ENCODE peak calls at places on chromosomes 2 and 18, in eight cellular contexts. One of them, this sample, is unnamed.

GRCh38 chr2:73832905-73833304 is 4.1 kb downstream of the STAMBP start:
- DNase-seq in H54: no peak
- DNase-seq in adrenal gland: no peak
- DNase-seq in uterus: no peak
- DNase-seq in iris pigment epithelial cell: peak
- DNase-seq in retina: no peak
- DNase-seq in mucosa of gallbladder: no peak
- DNase-seq in HTR-8/SVneo: no peak
- DNase-seq in this sample: no peak

GRCh38 chr2:47205576-47206141 is 50.6 kb upstream of the STPG4 start:
- DNase-seq in adrenal gland: peak
- DNase-seq in iris pigment epithelial cell: peak
- DNase-seq in HTR-8/SVneo: no peak
- DNase-seq in H54: no peak
- DNase-seq in uterus: peak
- DNase-seq in mucosa of gallbladder: peak
- DNase-seq in retina: no peak
- DNase-seq in this sample: no peak

GRCh38 chr18:8783994-8784530 is 78.7 kb downstream of the MTCL1 start:
- DNase-seq in iris pigment epithelial cell: no peak
- DNase-seq in mucosa of gallbladder: no peak
- DNase-seq in HTR-8/SVneo: no peak
- DNase-seq in adrenal gland: no peak
- DNase-seq in uterus: no peak
- DNase-seq in retina: no peak
- DNase-seq in H54: no peak
- DNase-seq in this sample: no peak

GRCh38 chr2:241866896-241867631 is 2.5 kb upstream of the RTP5 start:
- DNase-seq in adrenal gland: no peak
- DNase-seq in iris pigment epithelial cell: no peak
- DNase-seq in retina: no peak
- DNase-seq in uterus: no peak
- DNase-seq in HTR-8/SVneo: no peak
- DNase-seq in mucosa of gallbladder: no peak
- DNase-seq in H54: no peak
- DNase-seq in this sample: no peak

GRCh38 chr2:88329815-88330603 is 122.5 kb downstream of the FOXI3 start:
- DNase-seq in iris pigment epithelial cell: peak
- DNase-seq in retina: no peak
- DNase-seq in mucosa of gallbladder: peak
- DNase-seq in adrenal gland: no peak
- DNase-seq in H54: no peak
- DNase-seq in HTR-8/SVneo: peak
- DNase-seq in uterus: no peak
- DNase-seq in this sample: no peak

GRCh38 chr18:48136544-48137353 is 206.3 kb upstream of the SMAD2 start:
- DNase-seq in uterus: no peak
- DNase-seq in mucosa of gallbladder: peak
- DNase-seq in retina: peak
- DNase-seq in HTR-8/SVneo: no peak
- DNase-seq in iris pigment epithelial cell: no peak
- DNase-seq in adrenal gland: peak
- DNase-seq in H54: no peak
- DNase-seq in this sample: no peak

GRCh38 chr2:65479528-65479927 is 47.1 kb upstream of the SPRED2 start:
- DNase-seq in retina: no peak
- DNase-seq in H54: no peak
- DNase-seq in mucosa of gallbladder: no peak
- DNase-seq in uterus: no peak
- DNase-seq in adrenal gland: peak
- DNase-seq in iris pigment epithelial cell: no peak
- DNase-seq in HTR-8/SVneo: no peak
- DNase-seq in this sample: no peak

GRCh38 chr2:68671961-68672360 is 28.6 kb downstream of the PROKR1 start:
- DNase-seq in HTR-8/SVneo: no peak
- DNase-seq in uterus: no peak
- DNase-seq in H54: no peak
- DNase-seq in iris pigment epithelial cell: no peak
- DNase-seq in retina: no peak
- DNase-seq in mucosa of gallbladder: no peak
- DNase-seq in adrenal gland: no peak
- DNase-seq in this sample: no peak

GRCh38 chr2:238847841-238848565 is at the start of gene TWIST2:
- DNase-seq in H54: peak
- DNase-seq in HTR-8/SVneo: peak
- DNase-seq in adrenal gland: peak
- DNase-seq in iris pigment epithelial cell: peak
- DNase-seq in retina: peak
- DNase-seq in mucosa of gallbladder: peak
- DNase-seq in uterus: peak
- DNase-seq in this sample: no peak

GRCh38 chr2:98793275-98793674 is 62.3 kb upstream of the MGAT4A start:
- DNase-seq in H54: no peak
- DNase-seq in adrenal gland: no peak
- DNase-seq in iris pigment epithelial cell: no peak
- DNase-seq in uterus: no peak
- DNase-seq in mucosa of gallbladder: no peak
- DNase-seq in retina: no peak
- DNase-seq in HTR-8/SVneo: no peak
- DNase-seq in this sample: no peak

GRCh38 chr2:174699993-174700766 is 64.1 kb downstream of the CHRNA1 start:
- DNase-seq in mucosa of gallbladder: peak
- DNase-seq in uterus: no peak
- DNase-seq in retina: peak
- DNase-seq in HTR-8/SVneo: peak
- DNase-seq in iris pigment epithelial cell: peak
- DNase-seq in H54: peak
- DNase-seq in adrenal gland: no peak
- DNase-seq in this sample: no peak

GRCh38 chr2:6723865-6724571 is 141.7 kb downstream of the CMPK2 start:
- DNase-seq in mucosa of gallbladder: no peak
- DNase-seq in uterus: no peak
- DNase-seq in retina: no peak
- DNase-seq in H54: no peak
- DNase-seq in HTR-8/SVneo: no peak
- DNase-seq in adrenal gland: no peak
- DNase-seq in iris pigment epithelial cell: no peak
- DNase-seq in this sample: no peak

This sample was measured in HS-27A.